ENCODE peak calls at places on chromosomes 3 and 15, in four cellular contexts. One of them, this sample, is unnamed. For H3K27me3 and H3K36me3, the result is how much of the 10 kb centered on the place peaks cover.

GRCh38 chr3:142644502-142644901 is 48.3 kb downstream of the PLS1 start:
- DNase-seq in lung: no peak
- DNase-seq in gastrocnemius medialis: no peak
- DNase-seq in prostate gland: no peak
- DNase-seq in this sample: no peak

GRCh38 chr15:35481992-35482391 is 64.0 kb downstream of the DPH6 start:
- DNase-seq in prostate gland: peak
- DNase-seq in gastrocnemius medialis: no peak
- DNase-seq in lung: no peak
- DNase-seq in this sample: no peak

GRCh38 chr3:128623762-128624176 is 26.8 kb downstream of the RPN1 start:
- DNase-seq in prostate gland: no peak
- DNase-seq in gastrocnemius medialis: no peak
- DNase-seq in lung: no peak
- DNase-seq in this sample: no peak

GRCh38 chr3:41525288-41526064 is 326.2 kb downstream of the CTNNB1 start:
- DNase-seq in prostate gland: no peak
- DNase-seq in lung: no peak
- DNase-seq in gastrocnemius medialis: no peak
- DNase-seq in this sample: no peak

GRCh38 chr3:115772951-115773350 is 149.6 kb downstream of the GAP43 start:
- DNase-seq in prostate gland: no peak
- DNase-seq in gastrocnemius medialis: no peak
- DNase-seq in lung: no peak
- DNase-seq in this sample: no peak

GRCh38 chr15:34031987-34032760 is 6.8 kb downstream of the AVEN start:
- DNase-seq in gastrocnemius medialis: no peak
- DNase-seq in lung: no peak
- DNase-seq in prostate gland: no peak
- DNase-seq in this sample: no peak

GRCh38 chr3:116512931-116513330 is 67.6 kb upstream of the LSAMP start:
- DNase-seq in gastrocnemius medialis: no peak
- DNase-seq in lung: no peak
- DNase-seq in prostate gland: no peak
- DNase-seq in this sample: no peak

GRCh38 chr15:31041610-31042009 is 50.2 kb upstream of the MTMR10 start:
- DNase-seq in prostate gland: no peak
- DNase-seq in lung: no peak
- DNase-seq in gastrocnemius medialis: no peak
- DNase-seq in this sample: no peak

GRCh38 chr15:73296621-73297353 is 72.0 kb downstream of the HCN4 start:
- DNase-seq in prostate gland: no peak
- DNase-seq in gastrocnemius medialis: no peak
- DNase-seq in lung: no peak
- DNase-seq in this sample: no peak

GRCh38 chr3:44584646-44585501 is at the start of gene ZNF660:
- DNase-seq in lung: peak
- DNase-seq in gastrocnemius medialis: peak
- DNase-seq in prostate gland: no peak
- DNase-seq in this sample: peak

GRCh38 chr3:87359807-87360206 is 83.4 kb upstream of the POU1F1 start:
- DNase-seq in prostate gland: peak
- DNase-seq in lung: no peak
- DNase-seq in gastrocnemius medialis: no peak
- DNase-seq in this sample: no peak

DNA sequence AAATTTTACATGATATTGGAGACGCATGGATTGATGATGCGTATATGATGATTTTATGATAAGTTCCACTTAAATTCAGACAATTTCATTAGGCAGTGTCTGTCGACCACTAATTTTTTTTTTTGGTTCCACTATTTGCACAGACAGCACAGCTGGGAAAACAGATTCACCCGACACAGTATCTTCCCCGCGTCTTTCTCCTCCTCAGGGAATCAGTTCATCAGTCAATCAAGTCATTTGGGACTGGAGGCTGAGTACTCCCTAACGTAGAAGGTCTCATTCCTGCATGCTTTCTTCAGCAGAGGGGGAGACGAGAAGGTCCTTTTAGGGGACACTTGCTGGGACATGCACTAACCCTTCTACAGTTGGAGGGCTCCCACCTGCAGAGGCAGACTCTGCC is 148.7 kb downstream of the LMLN start:
- DNase-seq in lung: no peak
- DNase-seq in prostate gland: no peak
- DNase-seq in gastrocnemius medialis: no peak
- DNase-seq in this sample: no peak
- H3K27me3 ChIP-seq in lung: under half
- H3K27me3 ChIP-seq in prostate gland: under half
- H3K27me3 ChIP-seq in gastrocnemius medialis: under half
- H3K27me3 ChIP-seq in this sample: under half

GRCh38 chr15:85748176-85748575 is 46.5 kb downstream of the KLHL25 start:
- DNase-seq in lung: no peak
- DNase-seq in prostate gland: no peak
- DNase-seq in gastrocnemius medialis: no peak
- DNase-seq in this sample: no peak
- H3K36me3 ChIP-seq in lung: under half
- H3K36me3 ChIP-seq in prostate gland: under half
- H3K36me3 ChIP-seq in gastrocnemius medialis: half or more
- H3K36me3 ChIP-seq in this sample: under half

GRCh38 chr3:51966016-51966415 is 1.2 kb downstream of the PCBP4 start:
- DNase-seq in gastrocnemius medialis: no peak
- DNase-seq in lung: no peak
- DNase-seq in prostate gland: no peak
- DNase-seq in this sample: no peak
- H3K27me3 ChIP-seq in gastrocnemius medialis: under half
- H3K27me3 ChIP-seq in lung: under half
- H3K27me3 ChIP-seq in prostate gland: under half
- H3K27me3 ChIP-seq in this sample: under half

GRCh38 chr15:59131955-59132562 is 27.1 kb downstream of the CCNB2 start:
- DNase-seq in lung: no peak
- DNase-seq in prostate gland: peak
- DNase-seq in gastrocnemius medialis: no peak
- DNase-seq in this sample: no peak

GRCh38 chr15:59133921-59134427 is 29.0 kb downstream of the CCNB2 start:
- DNase-seq in gastrocnemius medialis: no peak
- DNase-seq in prostate gland: no peak
- DNase-seq in lung: no peak
- DNase-seq in this sample: no peak

GRCh38 chr15:59138243-59138642 is 33.3 kb downstream of the CCNB2 start:
- DNase-seq in gastrocnemius medialis: no peak
- DNase-seq in lung: no peak
- DNase-seq in prostate gland: peak
- DNase-seq in this sample: peak

GRCh38 chr15:59140422-59141226 is 35.7 kb downstream of the CCNB2 start:
- DNase-seq in lung: peak
- DNase-seq in gastrocnemius medialis: no peak
- DNase-seq in prostate gland: no peak
- DNase-seq in this sample: no peak

GRCh38 chr15:59137566-59137965 is 32.6 kb downstream of the CCNB2 start:
- DNase-seq in gastrocnemius medialis: no peak
- DNase-seq in prostate gland: no peak
- DNase-seq in lung: no peak
- DNase-seq in this sample: no peak
- H3K36me3 ChIP-seq in gastrocnemius medialis: under half
- H3K36me3 ChIP-seq in prostate gland: under half
- H3K36me3 ChIP-seq in lung: under half
- H3K36me3 ChIP-seq in this sample: under half

GRCh38 chr3:124132813-124133212 is 140.9 kb upstream of the ROPN1 start:
- DNase-seq in prostate gland: no peak
- DNase-seq in gastrocnemius medialis: no peak
- DNase-seq in lung: no peak
- DNase-seq in this sample: no peak
- H3K27me3 ChIP-seq in prostate gland: under half
- H3K27me3 ChIP-seq in gastrocnemius medialis: under half
- H3K27me3 ChIP-seq in lung: under half
- H3K27me3 ChIP-seq in this sample: under half

GRCh38 chr15:63565784-63566183 is 31.4 kb upstream of the FBXL22 start:
- DNase-seq in lung: no peak
- DNase-seq in gastrocnemius medialis: no peak
- DNase-seq in prostate gland: no peak
- DNase-seq in this sample: no peak
- H3K36me3 ChIP-seq in lung: under half
- H3K36me3 ChIP-seq in gastrocnemius medialis: under half
- H3K36me3 ChIP-seq in prostate gland: under half
- H3K36me3 ChIP-seq in this sample: under half

GRCh38 chr3:189794518-189794917 is 163.3 kb downstream of the TP63 start:
- DNase-seq in lung: no peak
- DNase-seq in prostate gland: no peak
- DNase-seq in gastrocnemius medialis: no peak
- DNase-seq in this sample: no peak

GRCh38 chr3:189792046-189792929 is 161.1 kb downstream of the TP63 start:
- DNase-seq in prostate gland: peak
- DNase-seq in lung: no peak
- DNase-seq in gastrocnemius medialis: no peak
- DNase-seq in this sample: no peak

GRCh38 chr3:189799366-189799765 is 168.2 kb downstream of the TP63 start:
- DNase-seq in gastrocnemius medialis: no peak
- DNase-seq in prostate gland: no peak
- DNase-seq in lung: no peak
- DNase-seq in this sample: no peak

GRCh38 chr3:189800436-189800835 is 169.2 kb downstream of the TP63 start:
- DNase-seq in prostate gland: no peak
- DNase-seq in lung: no peak
- DNase-seq in gastrocnemius medialis: no peak
- DNase-seq in this sample: no peak

GRCh38 chr3:189797103-189797850 is 166.1 kb downstream of the TP63 start:
- DNase-seq in prostate gland: no peak
- DNase-seq in lung: no peak
- DNase-seq in gastrocnemius medialis: no peak
- DNase-seq in this sample: no peak
- H3K27me3 ChIP-seq in prostate gland: under half
- H3K27me3 ChIP-seq in lung: under half
- H3K27me3 ChIP-seq in gastrocnemius medialis: under half
- H3K27me3 ChIP-seq in this sample: under half

GRCh38 chr15:42973114-42973513 is 52.5 kb upstream of the TTBK2 start:
- DNase-seq in gastrocnemius medialis: no peak
- DNase-seq in lung: no peak
- DNase-seq in prostate gland: no peak
- DNase-seq in this sample: no peak
- H3K36me3 ChIP-seq in gastrocnemius medialis: half or more
- H3K36me3 ChIP-seq in lung: under half
- H3K36me3 ChIP-seq in prostate gland: under half
- H3K36me3 ChIP-seq in this sample: under half

GRCh38 chr3:127307431-127307830 is 19.6 kb upstream of the PRR20G start:
- DNase-seq in prostate gland: no peak
- DNase-seq in gastrocnemius medialis: no peak
- DNase-seq in lung: no peak
- DNase-seq in this sample: no peak

GRCh38 chr3:127316685-127317084 is 28.8 kb upstream of the PRR20G start:
- DNase-seq in prostate gland: no peak
- DNase-seq in gastrocnemius medialis: no peak
- DNase-seq in lung: no peak
- DNase-seq in this sample: no peak

GRCh38 chr3:127307918-127308317 is 20.1 kb upstream of the PRR20G start:
- DNase-seq in lung: no peak
- DNase-seq in prostate gland: no peak
- DNase-seq in gastrocnemius medialis: no peak
- DNase-seq in this sample: no peak

GRCh38 chr3:127312818-127313217 is 25.0 kb upstream of the PRR20G start:
- DNase-seq in prostate gland: no peak
- DNase-seq in lung: no peak
- DNase-seq in gastrocnemius medialis: no peak
- DNase-seq in this sample: no peak
- H3K27me3 ChIP-seq in prostate gland: under half
- H3K27me3 ChIP-seq in lung: under half
- H3K27me3 ChIP-seq in gastrocnemius medialis: under half
- H3K27me3 ChIP-seq in this sample: under half

This sample was measured in GM06990.